ENCODE peak calls at places on chromosomes 12 and 14, in four cellular contexts. S is stimulated activated CD8-positive, alpha-beta memory T cell treated with anti-CD3 and anti-CD28 coated beads, Interleukin-4, amount 100 ng/mL, for 24 hours; U is CD4-positive, CD25-positive, alpha-beta regulatory T cell; Y is Kasumi-1. V is an unnamed sample.

GRCh38 chr12:122420471-122421262 is 1.8 kb downstream of the CLIP1 start:
- DNase-seq in S (no peak), U (no peak), Y (no peak), V (no peak)

GRCh38 chr14:68866991-68867533 is 74.2 kb upstream of the ZFP36L1 start:
- DNase-seq in S (no peak), U (no peak), Y (no peak), V (no peak)

GRCh38 chr14:61290686-61291085 is 9.5 kb upstream of the TMEM30B start:
- DNase-seq in S (no peak), U (no peak), Y (no peak), V (no peak)

GRCh38 chr14:93239869-93240677 is 33.0 kb downstream of the UBR7 start:
- DNase-seq in S (no peak), U (no peak), Y (no peak), V (no peak)

GRCh38 chr12:13181375-13182070 is 15.0 kb upstream of the EMP1 start:
- DNase-seq in S (no peak), U (no peak), Y (no peak), V (no peak)

GRCh38 chr14:76958975-76959710 is 69.4 kb downstream of the IRF2BPL start:
- DNase-seq in S (no peak), U (no peak), Y (no peak), V (no peak)

GRCh38 chr12:99966429-99966828 is 18.3 kb downstream of the ANKS1B start:
- DNase-seq in S (no peak), U (no peak), Y (no peak), V (no peak)

GRCh38 chr14:56371737-56372136 is 207.9 kb upstream of the TMEM260 start:
- DNase-seq in S (no peak), U (no peak), Y (no peak), V (no peak)

GRCh38 chr14:34275038-34275437 is 187.0 kb downstream of the SPTSSA start:
- DNase-seq in S (no peak), U (no peak), Y (no peak), V (no peak)

GRCh38 chr14:102192840-102193502 is 53.3 kb downstream of the WDR20 start:
- DNase-seq in S (no peak), U (no peak), Y (no peak), V (no peak)

GRCh38 chr14:103734081-103734888 is 18.7 kb downstream of the ZFYVE21 start:
- DNase-seq in S (no peak), U (no peak), Y (no peak), V (no peak)

GRCh38 chr14:61752626-61753025 is 9.6 kb upstream of the SNAPC1 start:
- DNase-seq in S (no peak), U (no peak), Y (peak), V (no peak)

GRCh38 chr14:69879175-69880047 is at the start of gene SMOC1:
- DNase-seq in S (peak), U (no peak), Y (peak), V (peak)

GRCh38 chr12:94769746-94770396 is 119.5 kb upstream of the TMCC3 start:
- DNase-seq in S (no peak), U (no peak), Y (no peak), V (no peak)

GRCh38 chr12:112998997-112999767 is 20.9 kb downstream of the OAS2 start:
- DNase-seq in S (no peak), U (no peak), Y (no peak), V (no peak)

GRCh38 chr14:95597784-95598204 is 62.9 kb downstream of the GLRX5 start:
- DNase-seq in S (no peak), U (no peak), Y (no peak), V (no peak)

GRCh38 chr14:104686624-104687517 is 2.5 kb upstream of the INF2 start:
- DNase-seq in S (no peak), U (no peak), Y (no peak), V (no peak)

GRCh38 chr14:72723741-72724530 is 170.0 kb downstream of the DPF3 start:
- DNase-seq in S (no peak), U (no peak), Y (no peak), V (no peak)

GRCh38 chr12:6562881-6563280 is 5.2 kb downstream of the NOP2 start:
- DNase-seq in S (no peak), U (no peak), Y (no peak), V (no peak)

GRCh38 chr12:117897379-117898161 is 71.2 kb downstream of the KSR2 start:
- DNase-seq in S (no peak), U (no peak), Y (no peak), V (no peak)

GRCh38 chr12:111420494-111420893 is 14.8 kb downstream of the SH2B3 start:
- DNase-seq in S (no peak), U (no peak), Y (no peak), V (no peak)